ENCODE peak calls at places on chromosome 14, in four cellular contexts. M is IMR-90, V is K562, S is GM12878. E is an unnamed sample.

GRCh38 chr14:33393155-33393894 is 454.6 kb downstream of the NPAS3 start:
- DNase-seq in M (no peak), V (no peak), S (no peak), E (no peak)

GRCh38 chr14:106802413-106803364 is 1276.3 kb downstream of the TMEM121 start:
- DNase-seq in M (no peak), V (peak; percentile 4), S (no peak), E (no peak)

GRCh38 chr14:103118019-103118662 is 5.1 kb upstream of the TNFAIP2 start:
- DNase-seq in M (peak; percentile 35), V (peak; percentile 66), S (no peak), E (peak; percentile 34)

GRCh38 chr14:24843494-24843893 is 206.5 kb downstream of the STXBP6 start:
- DNase-seq in M (no peak), V (no peak), S (peak; percentile 13), E (no peak)

GRCh38 chr14:101889898-101890297 is 74.5 kb upstream of the DYNC1H1 start:
- DNase-seq in M (no peak), V (no peak), S (no peak), E (peak; percentile 6)

GRCh38 chr14:95319312-95320075 is at the start of gene CLMN:
- DNase-seq in M (peak; percentile 4), V (peak; percentile 23), S (no peak), E (peak; percentile 25)

GRCh38 chr14:65783576-65783975 is 371.0 kb downstream of the FUT8 start:
- DNase-seq in M (no peak), V (no peak), S (no peak), E (no peak)

GRCh38 chr14:24011051-24011450 is 22.3 kb downstream of the DHRS4L2 start:
- DNase-seq in M (no peak), V (no peak), S (no peak), E (no peak)

GRCh38 chr14:71538949-71539659 is 393.1 kb upstream of the RGS6 start:
- DNase-seq in M (peak; percentile 12), V (no peak), S (no peak), E (no peak)

GRCh38 chr14:81095539-81095938 is 125.2 kb downstream of the GTF2A1 start:
- DNase-seq in M (no peak), V (no peak), S (no peak), E (no peak)

GRCh38 chr14:103023881-103024473 is 33.4 kb downstream of the CDC42BPB start:
- DNase-seq in M (peak; percentile 91), V (no peak), S (no peak), E (peak; percentile 80)

GRCh38 chr14:22395803-22396202 is 193.2 kb downstream of the DAD1 start:
- DNase-seq in M (no peak), V (no peak), S (no peak), E (no peak)

GRCh38 chr14:101127239-101127638 is 223.7 kb upstream of the RTL1 start:
- DNase-seq in M (no peak), V (no peak), S (no peak), E (no peak)

GRCh38 chr14:102985665-102986064 is 63.2 kb downstream of the AMN start:
- DNase-seq in M (no peak), V (no peak), S (peak; percentile 60), E (no peak)

GRCh38 chr14:26255213-26255612 is 342.6 kb downstream of the NOVA1 start:
- DNase-seq in M (peak; percentile 31), V (no peak), S (no peak), E (peak; percentile 8)

GRCh38 chr14:101071493-101071891 is 168.0 kb upstream of the RTL1 start:
- DNase-seq in M (no peak), V (no peak), S (no peak), E (no peak)

GRCh38 chr14:104215706-104216334 is 77.4 kb downstream of the KIF26A start:
- DNase-seq in M (no peak), V (no peak), S (no peak), E (no peak)

GRCh38 chr14:101980251-101980650 is 15.9 kb downstream of the DYNC1H1 start:
- DNase-seq in M (no peak), V (no peak), S (no peak), E (no peak)

GRCh38 chr14:102396531-102396930 is 33.8 kb downstream of the TECPR2 start:
- DNase-seq in M (no peak), V (no peak), S (no peak), E (no peak)

GRCh38 chr14:59093889-59094288 is 94.6 kb upstream of the DAAM1 start:
- DNase-seq in M (no peak), V (no peak), S (no peak), E (no peak)

GRCh38 chr14:95774265-95775160 is 60.6 kb upstream of the TCL1A start:
- DNase-seq in M (peak; percentile 44), V (peak; percentile 60), S (peak; percentile 16), E (peak; percentile 55)

GRCh38 chr14:68210729-68211299 is 391.2 kb downstream of the RAD51B start:
- DNase-seq in M (peak; percentile 99), V (peak; percentile 71), S (peak; percentile 100), E (peak; percentile 84)

GRCh38 chr14:100810861-100811461 is 15.0 kb upstream of the MEG3 start:
- DNase-seq in M (no peak), V (no peak), S (no peak), E (no peak)

GRCh38 chr14:64711039-64711438 is 6.8 kb downstream of the PLEKHG3 start:
- DNase-seq in M (no peak), V (no peak), S (no peak), E (no peak)

GRCh38 chr14:54597795-54598443 is 31.0 kb downstream of the SAMD4A start:
- DNase-seq in M (peak; percentile 70), V (peak; percentile 73), S (no peak), E (peak; percentile 54)

GRCh38 chr14:31944256-31945073 is 132.6 kb upstream of the ARHGAP5 start:
- DNase-seq in M (no peak), V (peak; percentile 15), S (no peak), E (no peak)

GRCh38 chr14:101596742-101597141 is 35.4 kb downstream of the DIO3 start:
- DNase-seq in M (no peak), V (no peak), S (no peak), E (no peak)

GRCh38 chr14:103629503-103630121 is 601 bp downstream of the KLC1 start:
- DNase-seq in M (no peak), V (peak; percentile 62), S (no peak), E (no peak)

GRCh38 chr14:21917699-21918436 is 244.2 kb upstream of the OR4E1 start:
- DNase-seq in M (peak; percentile 41), V (peak; percentile 24), S (peak; percentile 3), E (peak; percentile 91)

GRCh38 chr14:79658224-79658623 is 553.1 kb downstream of the DIO2 start:
- DNase-seq in M (no peak), V (no peak), S (no peak), E (no peak)

GRCh38 chr14:65872536-65872935 is 460.0 kb downstream of the FUT8 start:
- DNase-seq in M (no peak), V (no peak), S (no peak), E (no peak)

GRCh38 chr14:91417983-91418386 is 365 bp upstream of the CCDC88C start:
- DNase-seq in M (no peak), V (peak; percentile 64), S (no peak), E (no peak)

GRCh38 chr14:52077261-52077984 is 8.6 kb upstream of the NID2 start:
- DNase-seq in M (peak; percentile 39), V (no peak), S (no peak), E (no peak)

GRCh38 chr14:84959796-84960515 is 570.0 kb upstream of the FLRT2 start:
- DNase-seq in M (no peak), V (no peak), S (no peak), E (peak; percentile 52)

GRCh38 chr14:50085570-50086315 is 30.6 kb downstream of the VCPKMT start:
- DNase-seq in M (peak; percentile 77), V (no peak), S (peak; percentile 95), E (no peak)
- H3K9ac ChIP-seq in M (no peak overlapping the region), V (no peak overlapping the region), S (peak overlapping the region; percentile 73), E (no peak overlapping the region)

GRCh38 chr14:61150851-61151250 is 130.3 kb downstream of the TMEM30B start:
- DNase-seq in M (peak; percentile 42), V (no peak), S (no peak), E (no peak)

GRCh38 chr14:61152851-61153364 is 128.2 kb downstream of the TMEM30B start:
- DNase-seq in M (peak; percentile 72), V (no peak), S (no peak), E (no peak)

GRCh38 chr14:61153436-61153835 is 127.7 kb downstream of the TMEM30B start:
- DNase-seq in M (peak; percentile 49), V (no peak), S (no peak), E (no peak)

GRCh38 chr14:61149896-61150295 is 131.2 kb downstream of the TMEM30B start:
- DNase-seq in M (no peak), V (no peak), S (no peak), E (no peak)

DNA sequence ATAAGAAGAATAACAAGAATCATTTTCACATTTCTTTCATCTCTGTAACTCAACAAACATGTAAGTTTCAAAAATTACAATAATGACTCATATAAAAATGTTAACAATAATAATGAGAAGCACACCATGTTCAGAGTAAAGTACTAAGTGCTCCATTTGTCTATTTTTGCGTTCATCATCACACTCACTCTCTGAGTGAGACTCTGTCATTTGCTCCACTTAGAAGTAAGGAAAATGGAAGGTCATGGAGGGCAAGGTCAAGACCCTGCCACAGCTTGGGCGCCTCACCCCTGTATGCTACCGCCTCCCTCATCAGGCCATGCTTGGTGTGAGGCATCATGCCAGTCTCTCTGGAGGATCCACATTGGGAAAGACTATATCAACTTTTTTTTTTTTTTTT is 129.9 kb downstream of the TMEM30B start:
- DNase-seq in M (peak; percentile 24), V (no peak), S (no peak), E (no peak)
- H3K27ac ChIP-seq in M (peak overlapping the region; percentile 90), V (no peak overlapping the region), S (no peak overlapping the region), E (no peak overlapping the region)

DNA sequence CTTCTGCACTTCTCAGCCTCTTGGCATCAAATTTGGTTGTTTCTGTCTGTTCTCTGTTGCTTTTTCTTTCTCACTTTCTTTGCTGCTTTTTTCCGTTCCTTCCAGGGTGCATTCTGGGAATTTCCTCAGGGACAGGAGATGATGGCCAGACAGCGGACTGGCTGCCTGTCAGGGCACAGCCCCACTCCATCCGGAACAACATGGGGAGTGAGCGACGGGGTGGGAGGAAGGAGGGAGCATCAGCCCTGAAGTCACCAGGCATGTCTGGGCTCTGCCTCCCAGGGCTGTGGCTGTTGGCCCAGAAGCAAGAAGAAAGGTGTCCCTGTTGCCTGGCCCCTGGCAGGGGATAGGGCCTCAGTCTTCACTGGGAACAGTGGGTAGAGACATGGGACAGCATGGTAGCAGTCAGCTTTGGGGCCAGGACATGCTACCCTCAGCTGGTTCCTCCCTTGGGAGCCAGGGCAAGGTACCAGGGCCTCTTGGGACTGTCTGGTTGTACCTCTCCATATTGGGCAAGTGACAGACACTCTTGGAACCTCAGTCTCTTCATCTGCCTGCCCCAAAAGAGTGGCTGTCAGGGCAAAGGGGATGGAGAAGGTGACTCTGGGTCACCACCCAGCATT is 8.6 kb downstream of the PGF start:
- DNase-seq in M (no peak), V (no peak), S (no peak), E (no peak)
- TF ChIP-seq FOS in M (no peak), V (no peak), S (no peak), E (no peak)

GRCh38 chr14:99259327-99259726 is 12.7 kb downstream of the BCL11B start:
- DNase-seq in M (no peak), V (no peak), S (no peak), E (no peak)
- H3K9ac ChIP-seq in M (no peak overlapping the region), V (no peak overlapping the region), S (no peak overlapping the region), E (no peak overlapping the region)